ENCODE peak calls at places on chromosomes 11 and 22, in five cellular contexts. Z is AG09319; V is stimulated activated CD4-positive, alpha-beta T cell treated with anti-CD3 and anti-CD28 coated beads, Interleukin-4, amount 100 ng/mL, for 4 hours; L is nephron progenitor cell; K is activated T-helper 1 cell treated with anti-CD3 and anti-CD28 coated beads, Interleukin-2, amount 50 U/mL, for 16 hours. A is an unnamed sample.

GRCh38 chr11:66277475-66278391 is at the start of gene CNIH2:
- DNase-seq in V (peak), K (no peak), L (peak), Z (no peak), A (no peak)

GRCh38 chr22:31127181-31127772 is 4.5 kb downstream of the INPP5J start:
- DNase-seq in V (no peak), Z (no peak), K (no peak), L (no peak), A (no peak)

GRCh38 chr22:31378123-31378522 is 21.3 kb upstream of the DRG1 start:
- DNase-seq in Z (no peak), L (no peak), K (no peak), V (no peak), A (no peak)

GRCh38 chr11:86335131-86335768 is 33.2 kb downstream of the HIKESHI start:
- DNase-seq in Z (no peak), V (no peak), L (no peak), K (no peak), A (no peak)

GRCh38 chr11:93487032-93487483 is 56.1 kb downstream of the SMCO4 start:
- DNase-seq in Z (no peak), V (no peak), L (no peak), K (no peak), A (no peak)

GRCh38 chr11:71102251-71102995 is 150.0 kb downstream of the SHANK2 start:
- DNase-seq in L (no peak), K (no peak), Z (no peak), V (no peak), A (no peak)

GRCh38 chr11:1158681-1159525 is 1.1 kb downstream of the MUC5AC start:
- DNase-seq in L (no peak), Z (no peak), V (no peak), K (no peak), A (no peak)

GRCh38 chr11:88813233-88813915 is 252.4 kb downstream of the GRM5 start:
- DNase-seq in V (no peak), L (no peak), K (no peak), Z (no peak), A (no peak)